ENCODE peak calls at places on chromosomes 16 and 17, in seven cellular contexts. L, M, R, O, A, S and J are unnamed samples.

GRCh38 chr16:17359778-17360177 is 111.0 kb downstream of the XYLT1 start:
- DNase-seq in A (no peak), S (no peak), L (no peak), O (peak; percentile 15), R (no peak), M (no peak), J (peak; percentile 73)

GRCh38 chr16:29808219-29808900 is 2.0 kb downstream of the MAZ start:
- DNase-seq in M (peak; percentile 40), R (no peak), O (no peak), L (no peak), S (no peak), A (no peak), J (no peak)

GRCh38 chr16:24359490-24359889 is 103.4 kb downstream of the CACNG3 start:
- DNase-seq in S (no peak), L (no peak), O (no peak), M (no peak), A (no peak), R (no peak), J (no peak)

GRCh38 chr17:64741038-64741641 is 79.0 kb upstream of the SMURF2 start:
- DNase-seq in O (peak; percentile 69), M (no peak), R (no peak), L (peak; percentile 31), S (no peak), A (peak; percentile 41), J (peak; percentile 78)

GRCh38 chr17:50772251-50772650 is 4.9 kb upstream of the ANKRD40CL start:
- DNase-seq in M (no peak), R (no peak), S (no peak), L (no peak), O (no peak), A (no peak), J (no peak)

GRCh38 chr17:33949100-33949499 is 306.0 kb upstream of the CCL2 start:
- DNase-seq in L (no peak), R (no peak), A (no peak), O (no peak), M (peak; percentile 73), S (no peak), J (peak; percentile 2)

GRCh38 chr16:73265124-73265838 is 217.4 kb upstream of the ZFHX3 start:
- DNase-seq in A (no peak), L (no peak), M (peak; percentile 41), R (no peak), O (no peak), S (no peak), J (no peak)

GRCh38 chr16:28163699-28164584 is 47.8 kb downstream of the XPO6 start:
- DNase-seq in L (no peak), A (no peak), S (no peak), O (peak; percentile 88), R (no peak), M (no peak), J (peak; percentile 76)

GRCh38 chr16:71867934-71868333 is 16.0 kb downstream of the ZNF821 start:
- DNase-seq in O (no peak), L (no peak), S (no peak), M (no peak), A (no peak), R (no peak), J (no peak)

GRCh38 chr17:37301288-37301687 is 74.5 kb upstream of the C17orf78 start:
- DNase-seq in L (no peak), R (peak; percentile 45), O (peak; percentile 54), A (no peak), S (no peak), M (no peak), J (peak; percentile 36)

GRCh38 chr16:84088695-84089395 is 27.9 kb downstream of the MBTPS1 start:
- DNase-seq in R (no peak), A (peak; percentile 46), M (peak; percentile 61), S (no peak), L (no peak), O (no peak), J (peak; percentile 3)

GRCh38 chr17:80663783-80664206 is 119.2 kb downstream of the RPTOR start:
- DNase-seq in R (no peak), O (no peak), A (no peak), L (no peak), S (no peak), M (no peak), J (peak; percentile 65)

GRCh38 chr17:29162909-29163341 is 17.3 kb downstream of the MYO18A start:
- DNase-seq in S (no peak), L (no peak), O (peak; percentile 66), M (peak; percentile 76), A (no peak), R (no peak), J (peak; percentile 63)

GRCh38 chr17:31261596-31261995 is 35.4 kb downstream of the OMG start:
- DNase-seq in S (no peak), M (no peak), R (no peak), O (no peak), L (no peak), A (no peak), J (no peak)

GRCh38 chr17:36463916-36464764 is 22.3 kb upstream of the ZNHIT3 start:
- DNase-seq in A (peak; percentile 48), L (peak; percentile 33), O (peak; percentile 90), M (no peak), R (peak; percentile 64), S (no peak), J (peak; percentile 72)

GRCh38 chr17:57593739-57594462 is 151.2 kb downstream of the CCDC182 start:
- DNase-seq in O (no peak), M (no peak), A (no peak), R (no peak), L (no peak), S (no peak), J (no peak)

GRCh38 chr17:68733241-68734176 is 132.3 kb upstream of the FAM20A start:
- DNase-seq in M (peak; percentile 13), A (peak; percentile 23), L (peak; percentile 56), R (no peak), O (peak; percentile 94), S (no peak), J (peak; percentile 8)

GRCh38 chr16:71429581-71429980 is 12.3 kb downstream of the TLE7 start:
- DNase-seq in R (no peak), O (no peak), L (no peak), M (no peak), S (no peak), A (no peak), J (no peak)

DNA sequence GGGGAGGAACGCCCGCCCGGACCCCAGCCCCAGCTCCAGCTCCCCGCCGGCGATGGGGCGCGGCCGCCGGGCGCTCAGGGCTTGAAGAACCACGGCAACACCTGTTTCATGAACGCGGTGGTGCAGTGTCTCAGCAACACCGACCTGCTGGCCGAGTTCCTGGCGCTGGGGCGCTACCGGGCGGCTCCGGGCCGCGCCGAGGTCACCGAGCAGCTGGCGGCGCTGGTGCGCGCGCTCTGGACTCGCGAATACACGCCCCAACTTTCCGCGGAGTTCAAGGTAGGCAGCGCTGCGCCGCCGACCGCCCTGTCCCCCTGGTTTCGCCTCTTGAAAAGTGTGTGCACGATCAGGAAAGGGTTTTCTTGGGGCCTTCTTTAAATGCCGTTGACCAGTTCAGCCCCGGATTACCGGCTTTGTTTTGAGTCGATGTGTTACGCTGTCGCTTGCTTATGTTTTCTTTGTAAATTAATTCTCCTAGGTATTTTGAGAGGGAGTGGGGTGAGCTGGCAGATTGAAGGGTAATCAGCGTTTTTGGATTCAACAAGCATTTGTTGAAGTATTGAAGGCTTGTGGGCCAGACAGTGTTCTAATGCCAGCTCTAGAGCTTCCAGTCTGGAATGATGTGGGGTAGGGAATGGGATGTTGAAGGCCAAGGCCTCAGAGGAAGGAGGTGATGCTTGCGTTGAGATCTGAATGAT is 690 bp downstream of the USP43 start:
- DNase-seq in O (peak; percentile 11), S (no peak), A (no peak), L (no peak), R (peak; percentile 25), M (no peak), J (no peak)
- TF ChIP-seq CTCF in O (no peak), S (no peak), A (no peak), L (no peak), R (no peak), M (no peak), J (no peak)

GRCh38 chr17:2707721-2708584 is 3.6 kb downstream of the CLUH start:
- DNase-seq in R (peak; percentile 48), L (no peak), S (no peak), M (peak; percentile 65), A (peak; percentile 84), O (no peak), J (no peak)
- TF ChIP-seq CTCF in R (peak; percentile 33), L (no peak), S (no peak), M (peak; percentile 52), A (peak; percentile 56), O (peak; percentile 45), J (peak; percentile 34)

DNA sequence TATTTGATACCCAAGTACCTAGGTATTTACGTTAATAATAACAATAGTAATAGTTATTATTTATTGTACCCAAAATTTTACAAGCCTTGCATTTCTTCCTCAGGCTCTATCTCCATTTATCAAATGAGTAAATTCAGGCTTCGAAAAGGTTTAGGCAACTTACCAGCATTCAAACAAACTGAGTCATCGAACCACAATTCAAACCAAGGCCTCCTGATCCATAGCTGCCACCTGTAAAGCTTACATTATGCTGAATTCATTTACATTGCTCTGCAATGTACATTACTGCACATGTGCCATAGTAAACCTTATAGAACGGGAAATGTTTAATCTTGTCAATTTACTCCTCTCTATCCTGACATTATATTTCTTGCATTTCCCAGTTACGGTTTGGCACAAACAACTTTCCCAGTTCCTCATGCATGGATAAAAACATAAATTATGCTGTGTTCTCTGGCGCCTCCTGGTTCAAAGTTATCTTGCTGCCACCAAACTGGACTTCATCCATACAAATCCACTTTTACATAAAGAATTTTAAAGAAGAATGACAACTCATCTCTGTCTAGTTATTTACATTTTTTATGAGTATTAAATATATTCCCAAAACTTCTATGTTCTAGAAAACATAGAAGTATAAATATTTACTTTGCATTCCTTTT is 360.6 kb upstream of the SOX9 start:
- DNase-seq in A (no peak), M (no peak), L (no peak), O (no peak), S (no peak), R (no peak), J (peak; percentile 33)
- TF ChIP-seq CTCF in A (no peak), M (peak; percentile 46), L (no peak), O (no peak), S (no peak), R (no peak), J (no peak)

GRCh38 chr16:13426736-13427135 is 493.2 kb upstream of the ERCC4 start:
- DNase-seq in O (no peak), L (no peak), M (no peak), S (no peak), R (no peak), A (no peak), J (no peak)

GRCh38 chr16:13427943-13428342 is 492.0 kb upstream of the ERCC4 start:
- DNase-seq in R (no peak), M (no peak), L (no peak), A (no peak), O (no peak), S (no peak), J (no peak)

GRCh38 chr16:13429411-13429810 is 490.5 kb upstream of the ERCC4 start:
- DNase-seq in O (no peak), R (no peak), A (no peak), L (no peak), M (no peak), S (no peak), J (peak; percentile 42)

GRCh38 chr16:13425840-13426239 is 494.1 kb upstream of the ERCC4 start:
- DNase-seq in S (no peak), M (no peak), R (no peak), O (no peak), L (no peak), A (no peak), J (no peak)

DNA sequence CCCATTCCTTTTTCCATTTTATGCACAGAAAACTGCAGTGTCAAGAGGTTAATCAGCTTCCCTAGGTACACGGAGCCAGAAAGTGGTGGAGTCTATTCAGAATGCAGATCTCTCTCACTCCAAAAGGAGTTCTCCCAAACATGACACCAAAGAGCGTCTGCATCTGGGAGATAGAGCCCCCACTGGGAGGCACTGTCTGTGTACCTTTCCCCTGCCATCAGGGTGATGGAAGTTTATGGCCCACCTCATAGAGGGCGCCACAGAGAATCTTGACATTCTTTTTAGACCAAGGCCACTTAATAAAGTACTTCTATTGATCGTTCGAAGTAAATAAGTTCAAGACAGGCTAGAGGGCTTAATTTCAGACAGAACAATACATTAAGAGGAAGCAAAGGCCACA is 493.7 kb upstream of the ERCC4 start:
- DNase-seq in O (no peak), L (no peak), M (no peak), A (no peak), S (no peak), R (no peak), J (no peak)
- TF ChIP-seq CTCF in O (no peak), L (no peak), M (no peak), A (no peak), S (no peak), R (no peak), J (no peak)